ENCODE peak calls at places on chromosomes 16 and 17, in six cellular contexts. L is A549, S is tibial artery, M is WTC11, X is mammary epithelial cell, P is NCI-H1694 treated with DMSO at 0.1 percent for 48 hours. B is an unnamed sample.

GRCh38 chr16:69662901-69663300 is 63.5 kb downstream of the NQO1 start:
- DNase-seq in P (no peak), X (no peak), M (no peak), L (no peak), S (no peak), B (no peak)

GRCh38 chr16:75248536-75249380 is 2.7 kb downstream of the BCAR1 start:
- DNase-seq in P (no peak), M (no peak), X (no peak), L (no peak), S (no peak), B (no peak)

GRCh38 chr17:20217677-20218076 is 208.5 kb downstream of the SPECC1 start:
- DNase-seq in L (no peak), S (no peak), M (no peak), P (no peak), X (no peak), B (no peak)

GRCh38 chr16:1107141-1107540 is 11.1 kb upstream of the C1QTNF8 start:
- DNase-seq in M (no peak), S (no peak), P (no peak), L (no peak), X (no peak), B (no peak)

GRCh38 chr16:62450291-62450690 is 414.1 kb upstream of the CDH8 start:
- DNase-seq in L (no peak), M (no peak), X (no peak), S (no peak), P (no peak), B (no peak)

GRCh38 chr17:3732171-3732570 is 8.5 kb downstream of the HASPIN start:
- DNase-seq in S (no peak), L (peak; percentile 46), M (no peak), P (no peak), X (no peak), B (peak; percentile 58)

GRCh38 chr17:39663688-39664580 is 1.2 kb upstream of the TCAP start:
- DNase-seq in M (peak; percentile 76), S (peak; percentile 70), L (peak; percentile 70), X (no peak), P (no peak), B (no peak)

GRCh38 chr16:83953796-83954576 is 946 bp downstream of the OSGIN1 start:
- DNase-seq in L (peak; percentile 72), M (no peak), X (peak; percentile 49), P (no peak), S (no peak), B (peak; percentile 77)

GRCh38 chr16:79869304-79870015 is 268.9 kb upstream of the MAF start:
- DNase-seq in S (no peak), L (no peak), M (no peak), X (no peak), P (no peak), B (no peak)

GRCh38 chr17:57294075-57294474 is 37.8 kb downstream of the MSI2 start:
- DNase-seq in L (no peak), M (no peak), X (no peak), P (no peak), S (no peak), B (no peak)

GRCh38 chr17:33551075-33551474 is 258.0 kb upstream of the ASIC2 start:
- DNase-seq in L (no peak), M (no peak), P (no peak), X (no peak), S (no peak), B (no peak)

GRCh38 chr17:81405382-81406005 is 10.2 kb downstream of the BAHCC1 start:
- DNase-seq in X (no peak), L (no peak), M (no peak), S (peak; percentile 97), P (no peak), B (no peak)

GRCh38 chr16:23113185-23113584 is 36.1 kb downstream of the USP31 start:
- DNase-seq in L (no peak), M (no peak), P (peak; percentile 12), X (no peak), S (no peak), B (no peak)

GRCh38 chr17:74698069-74698468 is 14.7 kb downstream of the CD300LF start:
- DNase-seq in L (no peak), P (no peak), M (no peak), X (no peak), S (no peak), B (no peak)

GRCh38 chr17:58362368-58363014 is 10.5 kb upstream of the SUPT4H1 start:
- DNase-seq in M (no peak), P (no peak), L (no peak), X (no peak), S (no peak), B (no peak)

GRCh38 chr17:28330671-28331070 is 4.6 kb downstream of the IFT20 start:
- DNase-seq in L (no peak), M (no peak), X (no peak), P (no peak), S (no peak), B (no peak)

GRCh38 chr17:65959630-65960029 is 232.3 kb downstream of the CEP112 start:
- DNase-seq in L (no peak), S (no peak), P (no peak), X (no peak), M (no peak), B (no peak)

GRCh38 chr17:32518856-32519768 is 32.3 kb downstream of the CDK5R1 start:
- DNase-seq in S (peak; percentile 65), X (peak; percentile 69), L (no peak), M (peak; percentile 86), P (peak; percentile 55), B (no peak)

GRCh38 chr17:43114101-43114691 is 11.0 kb downstream of the BRCA1 start:
- DNase-seq in S (no peak), M (no peak), L (peak; percentile 29), P (no peak), X (no peak), B (no peak)

GRCh38 chr17:80033840-80034239 is 1.8 kb downstream of the TBC1D16 start:
- DNase-seq in M (no peak), X (no peak), P (no peak), S (no peak), L (no peak), B (no peak)

GRCh38 chr16:2197765-2198164 is 1.4 kb upstream of the CASKIN1 start:
- DNase-seq in S (no peak), M (no peak), X (no peak), P (no peak), L (no peak), B (no peak)

GRCh38 chr16:19066988-19067348 is 446 bp upstream of the COQ7 start:
- DNase-seq in L (no peak), X (no peak), M (no peak), P (no peak), S (no peak), B (peak; percentile 39)

GRCh38 chr17:42618442-42619150 is 9.1 kb downstream of the TUBG1 start:
- DNase-seq in S (peak; percentile 66), X (peak; percentile 73), P (peak; percentile 7), L (peak; percentile 65), M (peak; percentile 70), B (peak; percentile 66)

GRCh38 chr17:65797809-65798208 is 236.4 kb upstream of the AXIN2 start:
- DNase-seq in X (no peak), M (peak; percentile 67), S (no peak), P (peak; percentile 4), L (peak; percentile 26), B (peak; percentile 71)

GRCh38 chr17:10297691-10298090 is 75.1 kb downstream of the MYH13 start:
- DNase-seq in L (no peak), P (no peak), M (no peak), S (no peak), X (no peak), B (no peak)

GRCh38 chr17:72580321-72581127 is 459.7 kb downstream of the SOX9 start:
- DNase-seq in M (no peak), S (no peak), L (peak; percentile 50), X (peak; percentile 90), P (no peak), B (no peak)

GRCh38 chr17:17179371-17179827 is 26.7 kb downstream of the PLD6 start:
- DNase-seq in L (no peak), P (no peak), M (no peak), S (no peak), X (peak; percentile 30), B (no peak)

GRCh38 chr17:9360610-9361571 is 214.7 kb downstream of the STX8 start:
- DNase-seq in L (peak; percentile 83), X (peak; percentile 12), M (no peak), P (no peak), S (peak; percentile 75), B (no peak)

GRCh38 chr16:55035037-55035436 is 104.4 kb downstream of the IRX5 start:
- DNase-seq in S (peak; percentile 40), X (peak; percentile 25), P (no peak), L (peak; percentile 37), M (peak; percentile 83), B (peak; percentile 88)

GRCh38 chr16:58506241-58507194 is 6.6 kb downstream of the NDRG4 start:
- DNase-seq in P (no peak), M (no peak), X (no peak), L (no peak), S (peak; percentile 62), B (no peak)

GRCh38 chr17:67753026-67753425 is 35.3 kb downstream of the NOL11 start:
- DNase-seq in X (no peak), P (no peak), L (no peak), M (peak; percentile 26), S (no peak), B (no peak)

GRCh38 chr16:57062329-57062728 is 30.1 kb upstream of the CPNE2 start:
- DNase-seq in X (no peak), S (no peak), M (no peak), P (no peak), L (no peak), B (no peak)

GRCh38 chr16:27450836-27451341 is 48.9 kb downstream of the IL21R start:
- DNase-seq in S (no peak), X (no peak), L (no peak), P (no peak), M (no peak), B (peak; percentile 45)

GRCh38 chr17:67477687-67478086 is 100.6 kb downstream of the PITPNC1 start:
- DNase-seq in X (peak; percentile 76), M (no peak), S (no peak), P (no peak), L (no peak), B (no peak)

GRCh38 chr17:28717578-28718316 is at the start of gene RAB34:
- DNase-seq in P (peak; percentile 82), L (peak; percentile 90), M (peak; percentile 96), S (peak; percentile 90), X (peak; percentile 73), B (no peak)

GRCh38 chr17:64019486-64020067 is 856 bp downstream of the ICAM2 start:
- DNase-seq in X (no peak), L (no peak), P (no peak), M (no peak), S (no peak), B (no peak)

GRCh38 chr17:63311416-63311937 is 134.6 kb downstream of the CYB561 start:
- DNase-seq in S (no peak), M (no peak), X (no peak), L (no peak), P (no peak), B (no peak)

B was measured in Karpas-422.